ENCODE peak calls at places on chromosomes 16 and 17, in seven cellular contexts. One of them, this sample, is unnamed.

GRCh38 chr17:66714046-66715023 is 120.6 kb upstream of the CACNG5 start:
- DNase-seq in CD8-positive, alpha-beta T cell: no peak
- DNase-seq in CD4-positive, alpha-beta T cell: no peak
- DNase-seq in GM23338: no peak
- DNase-seq in heart right ventricle: no peak
- DNase-seq in colonic mucosa: no peak
- DNase-seq in uterus: no peak
- DNase-seq in this sample: no peak

GRCh38 chr17:35799942-35800341 is 4.5 kb upstream of the MMP28 start:
- DNase-seq in CD8-positive, alpha-beta T cell: no peak
- DNase-seq in CD4-positive, alpha-beta T cell: no peak
- DNase-seq in GM23338: no peak
- DNase-seq in heart right ventricle: peak
- DNase-seq in colonic mucosa: peak
- DNase-seq in uterus: peak
- DNase-seq in this sample: peak

GRCh38 chr16:82832861-82833260 is 206.1 kb downstream of the CDH13 start:
- DNase-seq in CD8-positive, alpha-beta T cell: no peak
- DNase-seq in CD4-positive, alpha-beta T cell: no peak
- DNase-seq in GM23338: no peak
- DNase-seq in heart right ventricle: no peak
- DNase-seq in colonic mucosa: no peak
- DNase-seq in uterus: no peak
- DNase-seq in this sample: no peak

GRCh38 chr16:77437859-77438258 is 3.0 kb upstream of the ADAMTS18 start:
- DNase-seq in CD8-positive, alpha-beta T cell: no peak
- DNase-seq in CD4-positive, alpha-beta T cell: no peak
- DNase-seq in GM23338: peak
- DNase-seq in heart right ventricle: no peak
- DNase-seq in colonic mucosa: no peak
- DNase-seq in uterus: no peak
- DNase-seq in this sample: no peak

GRCh38 chr17:58960068-58960467 is 146.6 kb downstream of the TRIM37 start:
- DNase-seq in CD8-positive, alpha-beta T cell: no peak
- DNase-seq in CD4-positive, alpha-beta T cell: no peak
- DNase-seq in GM23338: peak
- DNase-seq in heart right ventricle: no peak
- DNase-seq in colonic mucosa: peak
- DNase-seq in uterus: no peak
- DNase-seq in this sample: peak

GRCh38 chr17:80789356-80789902 is 202.2 kb upstream of the CHMP6 start:
- DNase-seq in CD8-positive, alpha-beta T cell: no peak
- DNase-seq in CD4-positive, alpha-beta T cell: no peak
- DNase-seq in GM23338: no peak
- DNase-seq in heart right ventricle: peak
- DNase-seq in colonic mucosa: no peak
- DNase-seq in uterus: peak
- DNase-seq in this sample: peak

GRCh38 chr17:3502466-3502865 is 26.7 kb downstream of the ASPA start:
- DNase-seq in CD8-positive, alpha-beta T cell: no peak
- DNase-seq in CD4-positive, alpha-beta T cell: no peak
- DNase-seq in GM23338: no peak
- DNase-seq in heart right ventricle: no peak
- DNase-seq in colonic mucosa: no peak
- DNase-seq in uterus: no peak
- DNase-seq in this sample: no peak

GRCh38 chr17:50790619-50791018 is 23.3 kb upstream of the ANKRD40CL start:
- DNase-seq in CD8-positive, alpha-beta T cell: no peak
- DNase-seq in CD4-positive, alpha-beta T cell: no peak
- DNase-seq in GM23338: no peak
- DNase-seq in heart right ventricle: no peak
- DNase-seq in colonic mucosa: no peak
- DNase-seq in uterus: no peak
- DNase-seq in this sample: no peak

GRCh38 chr17:83144421-83145357 is 65.3 kb downstream of the METRNL start:
- DNase-seq in CD8-positive, alpha-beta T cell: no peak
- DNase-seq in CD4-positive, alpha-beta T cell: no peak
- DNase-seq in GM23338: no peak
- DNase-seq in heart right ventricle: no peak
- DNase-seq in colonic mucosa: no peak
- DNase-seq in uterus: no peak
- DNase-seq in this sample: peak

GRCh38 chr16:78065344-78065743 is 34.1 kb upstream of the WWOX start:
- DNase-seq in CD8-positive, alpha-beta T cell: no peak
- DNase-seq in CD4-positive, alpha-beta T cell: no peak
- DNase-seq in GM23338: no peak
- DNase-seq in heart right ventricle: no peak
- DNase-seq in colonic mucosa: no peak
- DNase-seq in uterus: no peak
- DNase-seq in this sample: no peak

GRCh38 chr16:22977294-22977697 is 163.3 kb downstream of the HS3ST2 start:
- DNase-seq in CD8-positive, alpha-beta T cell: no peak
- DNase-seq in CD4-positive, alpha-beta T cell: no peak
- DNase-seq in GM23338: peak
- DNase-seq in heart right ventricle: no peak
- DNase-seq in colonic mucosa: no peak
- DNase-seq in uterus: no peak
- DNase-seq in this sample: no peak

DNA sequence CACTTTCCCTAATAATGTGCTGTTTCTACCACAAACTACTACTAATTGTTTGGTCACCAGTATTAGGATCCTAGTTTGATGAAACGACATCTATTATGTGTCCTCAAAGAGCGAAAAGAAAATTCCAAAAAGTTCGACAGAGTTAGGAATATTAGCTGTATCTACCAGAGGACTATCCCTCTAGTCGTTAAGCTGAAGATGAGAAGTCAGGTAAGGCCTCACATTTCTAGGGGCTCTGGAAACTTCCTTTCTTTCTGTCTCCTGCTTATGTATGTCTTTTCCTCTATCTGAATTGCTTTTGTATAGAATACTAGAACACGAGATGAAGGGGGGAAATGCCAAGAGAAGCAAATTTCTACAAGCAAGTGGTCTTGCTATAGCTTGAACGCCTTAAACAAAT is 1.6 kb downstream of the GLG1 start:
- DNase-seq in CD8-positive, alpha-beta T cell: no peak
- DNase-seq in CD4-positive, alpha-beta T cell: no peak
- DNase-seq in GM23338: no peak
- DNase-seq in heart right ventricle: no peak
- DNase-seq in colonic mucosa: no peak
- DNase-seq in uterus: no peak
- DNase-seq in this sample: no peak
- H3K27ac ChIP-seq in CD8-positive, alpha-beta T cell: peak
- H3K27ac ChIP-seq in CD4-positive, alpha-beta T cell: peak
- H3K27ac ChIP-seq in GM23338: peak
- H3K27ac ChIP-seq in heart right ventricle: no peak
- H3K27ac ChIP-seq in colonic mucosa: no peak
- H3K27ac ChIP-seq in uterus: peak
- H3K27ac ChIP-seq in this sample: peak

DNA sequence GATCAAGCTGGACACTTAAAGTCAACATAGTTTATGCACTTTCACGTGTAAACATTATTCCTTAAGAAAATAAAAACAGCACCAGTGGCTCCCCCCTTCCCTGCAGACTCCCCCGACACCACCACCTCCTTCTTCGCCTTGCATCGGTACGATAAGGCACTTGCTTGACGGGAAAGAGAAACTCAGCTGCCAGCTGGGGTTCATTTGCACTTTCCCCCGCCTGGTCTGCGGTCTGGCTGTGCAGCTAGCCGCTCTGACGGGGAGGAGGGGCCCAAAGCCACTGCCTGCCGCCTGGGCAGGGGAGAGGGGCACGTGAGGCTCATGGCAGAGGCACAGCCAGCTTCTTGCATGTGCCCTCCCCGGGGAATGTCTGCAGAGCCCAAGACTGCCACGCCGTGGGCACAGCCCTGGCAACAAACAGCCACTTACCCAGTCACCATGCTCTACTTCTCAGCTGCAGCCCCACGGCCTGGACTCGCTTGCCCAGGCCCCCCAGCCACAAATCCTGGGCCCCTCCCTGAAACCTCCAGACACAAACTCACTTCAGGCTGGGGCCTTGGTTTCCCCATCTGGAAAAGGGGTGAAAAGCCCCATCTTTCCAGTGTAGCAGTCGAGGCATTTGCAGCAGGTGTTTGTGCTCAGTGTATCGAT is 16.5 kb upstream of the PRM1 start:
- DNase-seq in CD8-positive, alpha-beta T cell: peak
- DNase-seq in CD4-positive, alpha-beta T cell: peak
- DNase-seq in GM23338: peak
- DNase-seq in heart right ventricle: peak
- DNase-seq in colonic mucosa: peak
- DNase-seq in uterus: peak
- DNase-seq in this sample: peak
- TF ChIP-seq CTCF in CD8-positive, alpha-beta T cell: no peak
- TF ChIP-seq CTCF in CD4-positive, alpha-beta T cell: peak
- TF ChIP-seq CTCF in GM23338: no peak
- TF ChIP-seq CTCF in heart right ventricle: no peak
- TF ChIP-seq CTCF in colonic mucosa: no peak
- TF ChIP-seq CTCF in uterus: no peak
- TF ChIP-seq CTCF in this sample: no peak

DNA sequence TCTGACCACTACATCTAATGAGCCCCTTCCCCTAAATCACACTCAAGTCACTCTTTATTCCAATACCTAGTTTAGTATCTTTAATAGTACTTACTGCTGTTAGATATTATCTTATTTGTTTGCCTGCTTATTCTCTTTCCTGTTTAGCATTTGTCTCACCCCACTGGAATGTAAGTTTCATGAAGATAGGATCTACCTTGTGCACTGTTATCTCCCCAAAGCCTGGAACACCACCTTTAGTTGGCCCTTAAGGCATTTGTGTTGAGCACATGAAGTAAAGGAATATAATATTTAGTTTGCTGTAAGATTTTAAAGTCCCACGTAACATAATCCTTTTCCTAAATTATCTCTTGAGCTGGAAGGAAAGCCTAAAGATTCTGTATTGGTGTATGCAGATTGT is 50.2 kb downstream of the VPS35L start:
- DNase-seq in CD8-positive, alpha-beta T cell: no peak
- DNase-seq in CD4-positive, alpha-beta T cell: no peak
- DNase-seq in GM23338: no peak
- DNase-seq in heart right ventricle: no peak
- DNase-seq in colonic mucosa: no peak
- DNase-seq in uterus: no peak
- DNase-seq in this sample: no peak
- H3K27ac ChIP-seq in CD8-positive, alpha-beta T cell: no peak
- H3K27ac ChIP-seq in CD4-positive, alpha-beta T cell: no peak
- H3K27ac ChIP-seq in GM23338: no peak
- H3K27ac ChIP-seq in heart right ventricle: no peak
- H3K27ac ChIP-seq in colonic mucosa: no peak
- H3K27ac ChIP-seq in uterus: no peak
- H3K27ac ChIP-seq in this sample: no peak

GRCh38 chr16:16076400-16076901 is 127.0 kb downstream of the ABCC1 start:
- DNase-seq in CD8-positive, alpha-beta T cell: no peak
- DNase-seq in CD4-positive, alpha-beta T cell: no peak
- DNase-seq in GM23338: peak
- DNase-seq in heart right ventricle: no peak
- DNase-seq in colonic mucosa: no peak
- DNase-seq in uterus: no peak
- DNase-seq in this sample: no peak
- TF ChIP-seq CTCF in CD8-positive, alpha-beta T cell: no peak
- TF ChIP-seq CTCF in CD4-positive, alpha-beta T cell: no peak
- TF ChIP-seq CTCF in GM23338: no peak
- TF ChIP-seq CTCF in heart right ventricle: no peak
- TF ChIP-seq CTCF in colonic mucosa: no peak
- TF ChIP-seq CTCF in uterus: no peak
- TF ChIP-seq CTCF in this sample: no peak